ENCODE peak calls at places on chromosomes 12 and 14, in ten cellular contexts. R is RWPE2; T is CD4-positive, alpha-beta memory T cell; Z is fibroblast of mammary gland; O is CD8-positive, alpha-beta T cell; S is AG09309; L is coronary artery; F is IMR-90; W is tibial artery; Q is lung. K is an unnamed sample.

GRCh38 chr12:47797432-47797831 is 22.3 kb downstream of the HDAC7 start:
- DNase-seq in R (no peak), T (peak), Z (no peak), O (peak), S (no peak), L (no peak), F (no peak), W (no peak), Q (no peak), K (no peak)

GRCh38 chr12:122867701-122868461 is 28.0 kb downstream of the VPS37B start:
- DNase-seq in R (peak), T (no peak), Z (no peak), O (no peak), S (no peak), L (no peak), F (no peak), W (peak), Q (no peak), K (no peak)

GRCh38 chr14:104367811-104368750 is 211.5 kb upstream of the C14orf180 start:
- DNase-seq in R (peak), T (no peak), Z (no peak), O (no peak), S (no peak), L (no peak), F (no peak), W (no peak), Q (no peak), K (no peak)

GRCh38 chr12:44759289-44759688 is 116.8 kb downstream of the NELL2 start:
- DNase-seq in R (no peak), T (no peak), Z (no peak), O (no peak), S (no peak), L (no peak), F (no peak), W (no peak), Q (no peak), K (no peak)

GRCh38 chr12:125143491-125143890 is 78.3 kb downstream of the AACS start:
- DNase-seq in R (no peak), T (no peak), Z (peak), O (no peak), S (no peak), L (no peak), F (peak), W (no peak), Q (no peak), K (no peak)

GRCh38 chr12:1883513-1883912 is 34.9 kb downstream of the CACNA2D4 start:
- DNase-seq in R (no peak), T (no peak), Z (no peak), O (no peak), S (no peak), L (peak), F (no peak), W (peak), Q (no peak), K (no peak)

GRCh38 chr12:92899388-92900001 is 29.6 kb downstream of the EEA1 start:
- DNase-seq in R (peak), T (no peak), Z (peak), O (no peak), S (peak), L (peak), F (peak), W (peak), Q (peak), K (no peak)

GRCh38 chr12:47415054-47415453 is 290.8 kb downstream of the RPAP3 start:
- DNase-seq in R (no peak), T (no peak), Z (peak), O (no peak), S (no peak), L (no peak), F (peak), W (no peak), Q (no peak), K (no peak)

GRCh38 chr14:36524874-36525745 is 5.1 kb upstream of the NKX2-1 start:
- DNase-seq in R (no peak), T (no peak), Z (peak), O (no peak), S (no peak), L (no peak), F (no peak), W (no peak), Q (peak), K (peak)

GRCh38 chr14:87152701-87153100 is 840.3 kb downstream of the GALC start:
- DNase-seq in R (no peak), T (no peak), Z (no peak), O (no peak), S (no peak), L (no peak), F (no peak), W (no peak), Q (no peak), K (no peak)

GRCh38 chr12:110543252-110543959 is 39.7 kb downstream of the PPTC7 start:
- DNase-seq in R (peak), T (no peak), Z (peak), O (no peak), S (no peak), L (peak), F (peak), W (peak), Q (peak), K (no peak)

GRCh38 chr14:91258021-91258618 is 13.6 kb upstream of the GPR68 start:
- DNase-seq in R (peak), T (no peak), Z (peak), O (no peak), S (peak), L (no peak), F (peak), W (no peak), Q (no peak), K (no peak)
- H3K4me3 ChIP-seq in R (no peak), T (no peak), Z (no peak), O (no peak), S (no peak), L (no peak), F (no peak), W (no peak), Q (no peak), K (no peak)

GRCh38 chr14:105397350-105397931 is 897 bp upstream of the TEX22 start:
- DNase-seq in R (no peak), T (no peak), Z (no peak), O (no peak), S (no peak), L (no peak), F (no peak), W (no peak), Q (no peak), K (no peak)
- H3K4me3 ChIP-seq in R (no peak), T (peak), Z (peak), O (peak), S (no peak), L (peak), F (no peak), W (peak), Q (peak), K (peak)

GRCh38 chr12:49823951-49824350 is 4.3 kb downstream of the NCKAP5L start:
- DNase-seq in R (no peak), T (no peak), Z (no peak), O (no peak), S (no peak), L (no peak), F (no peak), W (no peak), Q (no peak), K (no peak)

GRCh38 chr12:49824416-49824815 is 3.8 kb downstream of the NCKAP5L start:
- DNase-seq in R (no peak), T (no peak), Z (no peak), O (no peak), S (no peak), L (no peak), F (no peak), W (no peak), Q (no peak), K (no peak)

GRCh38 chr12:49825971-49826421 is 2.2 kb downstream of the NCKAP5L start:
- DNase-seq in R (no peak), T (no peak), Z (peak), O (no peak), S (no peak), L (no peak), F (peak), W (peak), Q (no peak), K (no peak)

GRCh38 chr12:49825360-49825970 is 2.7 kb downstream of the NCKAP5L start:
- DNase-seq in R (no peak), T (no peak), Z (peak), O (no peak), S (no peak), L (no peak), F (peak), W (no peak), Q (no peak), K (no peak)

GRCh38 chr12:49824886-49825285 is 3.3 kb downstream of the NCKAP5L start:
- DNase-seq in R (no peak), T (no peak), Z (peak), O (no peak), S (no peak), L (no peak), F (peak), W (no peak), Q (no peak), K (no peak)
- H3K4me3 ChIP-seq in R (no peak), T (no peak), Z (peak), O (no peak), S (no peak), L (peak), F (no peak), W (no peak), Q (no peak), K (no peak)

GRCh38 chr12:55746147-55746912 is 3.4 kb downstream of the GDF11 start:
- DNase-seq in R (no peak), T (no peak), Z (no peak), O (no peak), S (no peak), L (no peak), F (no peak), W (no peak), Q (no peak), K (no peak)
- H3K4me3 ChIP-seq in R (no peak), T (no peak), Z (no peak), O (no peak), S (no peak), L (no peak), F (no peak), W (no peak), Q (no peak), K (no peak)

GRCh38 chr12:6452908-6453630 is 1.2 kb downstream of the TAPBPL start:
- DNase-seq in R (peak), T (no peak), Z (no peak), O (no peak), S (no peak), L (no peak), F (no peak), W (no peak), Q (peak), K (no peak)
- H3K4me3 ChIP-seq in R (no peak), T (peak), Z (no peak), O (peak), S (peak), L (peak), F (no peak), W (peak), Q (no peak), K (peak)

GRCh38 chr12:102388469-102388868 is 91.9 kb downstream of the IGF1 start:
- DNase-seq in R (no peak), T (no peak), Z (peak), O (no peak), S (no peak), L (no peak), F (peak), W (no peak), Q (no peak), K (no peak)
- H3K4me3 ChIP-seq in R (no peak), T (no peak), Z (no peak), O (no peak), S (no peak), L (no peak), F (no peak), W (no peak), Q (no peak), K (no peak)

DNA sequence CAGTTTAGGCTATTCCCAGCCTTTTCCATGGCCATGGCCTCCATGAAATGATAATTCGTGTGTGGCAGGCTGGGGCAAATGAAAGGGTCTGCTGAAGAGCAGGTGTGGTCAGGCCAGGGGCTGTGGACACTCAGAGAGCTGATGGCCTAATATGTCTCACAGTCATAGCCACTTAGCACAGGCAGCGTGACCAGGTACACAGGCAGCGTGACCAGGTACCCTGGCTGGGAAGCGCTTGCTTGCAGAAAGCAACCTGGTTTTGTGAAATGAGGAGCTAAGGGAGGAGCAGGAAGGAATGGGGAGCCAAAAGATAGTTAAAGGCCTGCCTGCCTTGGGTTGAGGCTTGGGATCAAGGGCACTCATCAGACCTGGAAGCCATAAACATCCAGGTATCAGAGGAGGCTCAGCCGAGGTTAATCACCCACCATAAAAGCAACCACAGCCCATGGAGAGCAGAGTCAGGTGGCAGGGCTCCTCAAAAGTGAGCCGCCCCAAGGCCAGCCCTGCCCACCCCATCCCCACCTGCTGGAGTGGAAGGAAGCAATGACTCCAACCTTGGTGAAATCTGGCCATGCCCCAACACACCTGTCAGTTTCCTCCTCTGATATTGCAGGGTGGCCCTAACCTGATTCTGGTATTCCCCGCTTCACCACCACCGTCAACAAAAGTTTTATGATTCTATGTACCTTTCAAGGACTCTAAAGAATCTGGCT is 8.0 kb upstream of the KRT8 start:
- DNase-seq in R (no peak), T (no peak), Z (no peak), O (no peak), S (no peak), L (no peak), F (no peak), W (no peak), Q (no peak), K (no peak)
- H3K4me3 ChIP-seq in R (no peak), T (no peak), Z (no peak), O (no peak), S (no peak), L (no peak), F (no peak), W (no peak), Q (no peak), K (no peak)

GRCh38 chr12:85041395-85041794 is 5.2 kb downstream of the LRRIQ1 start:
- DNase-seq in R (no peak), T (no peak), Z (no peak), O (no peak), S (no peak), L (no peak), F (no peak), W (no peak), Q (no peak), K (no peak)

GRCh38 chr12:85036736-85037135 is 585 bp downstream of the LRRIQ1 start:
- DNase-seq in R (no peak), T (no peak), Z (no peak), O (no peak), S (no peak), L (no peak), F (no peak), W (no peak), Q (no peak), K (no peak)

DNA sequence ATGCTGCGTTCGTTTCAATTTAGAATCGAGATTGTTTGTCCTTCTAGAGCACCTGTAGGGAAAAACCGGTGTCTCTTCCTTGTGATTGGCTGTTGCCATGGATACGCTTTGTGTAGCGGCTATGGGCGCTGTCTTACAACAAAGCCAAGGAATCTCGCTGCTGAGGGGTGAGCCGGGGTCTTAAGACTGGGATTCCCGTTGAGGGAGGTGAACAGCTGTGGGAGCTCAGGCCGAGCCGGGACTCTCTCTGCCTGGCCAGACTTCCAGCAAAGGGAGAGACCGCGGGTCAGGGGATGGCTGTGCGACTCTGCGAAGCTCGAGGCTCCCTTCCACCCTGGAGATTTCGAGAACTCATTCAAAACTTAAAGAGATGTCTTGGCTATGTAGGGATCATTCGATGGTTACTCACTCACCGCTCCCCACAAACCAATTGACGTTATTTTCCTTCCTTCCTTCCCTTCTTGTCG is at the start of the genes LRRIQ1 and TSPAN19:
- DNase-seq in R (peak), T (peak), Z (peak), O (no peak), S (no peak), L (no peak), F (peak), W (peak), Q (peak), K (peak)
- H3K4me3 ChIP-seq in R (peak), T (peak), Z (peak), O (peak), S (peak), L (peak), F (peak), W (peak), Q (peak), K (peak)

DNA sequence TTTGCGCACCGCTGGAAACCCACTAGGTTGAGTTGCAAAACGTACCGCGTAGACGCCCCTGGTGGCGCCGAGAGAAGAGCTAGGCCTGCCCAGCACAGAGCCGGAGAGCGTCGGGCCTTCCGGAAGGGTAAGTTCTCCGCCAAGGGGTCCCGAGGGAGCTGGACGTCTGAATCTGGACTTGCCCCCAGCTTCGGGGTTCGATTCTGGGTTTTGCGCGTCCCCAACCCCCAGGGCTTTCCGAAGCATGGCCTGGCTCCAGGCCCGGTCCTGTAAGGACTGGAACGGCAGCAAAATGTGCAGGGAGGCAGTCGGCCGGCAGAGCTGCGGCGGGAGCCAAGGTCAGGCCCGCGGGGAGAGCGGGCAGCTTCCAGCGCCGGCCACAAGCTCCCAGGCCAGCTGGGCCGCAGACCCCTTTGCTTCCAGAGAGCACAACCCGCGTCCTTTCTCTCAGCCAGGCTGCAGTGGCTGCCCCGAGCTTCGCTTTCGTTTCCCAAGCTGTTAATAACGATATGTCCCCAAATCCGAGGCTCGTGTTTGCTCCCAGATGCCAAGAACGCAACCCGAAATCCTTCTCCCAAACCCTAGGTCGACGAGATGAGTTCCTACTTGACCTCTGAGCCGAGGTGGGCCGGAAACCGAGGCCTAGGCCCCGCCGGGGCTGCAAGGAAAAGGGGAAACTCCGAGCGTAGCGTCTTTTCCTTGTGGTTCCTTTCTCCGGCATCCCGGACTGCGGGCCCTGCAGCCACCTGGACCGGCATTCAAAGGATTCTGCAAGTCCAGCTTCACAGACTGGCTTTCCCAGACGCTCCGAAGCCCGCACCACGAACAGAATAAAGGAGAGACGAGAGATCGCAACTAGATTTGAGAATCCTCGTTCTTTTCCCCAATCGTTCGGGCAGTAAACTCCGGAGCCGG is 3.2 kb upstream of the TBX5 start:
- DNase-seq in R (no peak), T (no peak), Z (peak), O (no peak), S (no peak), L (no peak), F (peak), W (no peak), Q (no peak), K (no peak)
- H3K4me3 ChIP-seq in R (no peak), T (no peak), Z (peak), O (no peak), S (peak), L (peak), F (peak), W (peak), Q (peak), K (no peak)

DNA sequence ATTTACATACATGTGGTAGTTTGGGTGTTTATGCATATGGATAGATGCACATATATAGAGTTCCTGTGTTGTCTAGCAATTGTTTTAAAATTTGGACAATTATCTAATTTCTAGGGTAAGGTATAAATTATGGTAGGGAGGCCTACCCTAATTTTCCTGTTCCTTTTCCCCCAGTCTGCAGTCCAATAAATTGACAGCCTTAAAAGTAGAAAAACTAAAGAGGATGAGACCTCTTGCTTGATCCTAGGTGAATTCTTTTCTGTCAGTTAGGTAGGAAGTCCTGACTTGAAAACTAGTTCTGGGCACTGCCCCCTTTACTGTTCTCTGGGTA is 2.1 kb upstream of the CDKN1B start:
- DNase-seq in R (no peak), T (no peak), Z (no peak), O (no peak), S (no peak), L (no peak), F (no peak), W (no peak), Q (no peak), K (no peak)
- H3K4me3 ChIP-seq in R (no peak), T (peak), Z (no peak), O (peak), S (no peak), L (no peak), F (no peak), W (no peak), Q (no peak), K (peak)